ENCODE peak calls at places on chromosomes 11 and 22, in nine cellular contexts. G, L, B, H, T, A, J, Y and Z are unnamed samples.

GRCh38 chr11:72970557-72971118 is 156.4 kb downstream of the ATG16L2 start:
- ATAC-seq in H (peak), G (no peak), A (no peak), J (no peak), B (no peak), L (no peak), T (no peak), Y (no peak), Z (no peak)

GRCh38 chr22:50171319-50171964 is 911 bp downstream of the PANX2 start:
- ATAC-seq in B (no peak), A (no peak), Y (no peak), L (no peak), G (peak), J (no peak), T (no peak), H (no peak), Z (peak)

GRCh38 chr11:132886335-132886734 is 646.0 kb downstream of the OPCML start:
- ATAC-seq in B (no peak), G (no peak), J (no peak), Y (no peak), T (no peak), H (no peak), L (no peak), A (no peak), Z (no peak)

GRCh38 chr11:35494966-35495365 is 30.4 kb downstream of the PAMR1 start:
- ATAC-seq in H (no peak), L (no peak), G (no peak), Y (no peak), J (no peak), B (no peak), T (no peak), A (no peak), Z (no peak)

GRCh38 chr22:18000441-18001039 is 23.8 kb downstream of the MICAL3 start:
- ATAC-seq in A (peak), L (peak), B (peak), T (peak), J (peak), H (no peak), G (peak), Y (no peak), Z (peak)

GRCh38 chr11:64023731-64024710 is 11.7 kb upstream of the FLRT1 start:
- ATAC-seq in J (no peak), L (no peak), G (no peak), Y (no peak), H (no peak), B (no peak), A (no peak), T (no peak), Z (no peak)

GRCh38 chr22:39956932-39957664 is 3.1 kb upstream of the TMA7B start:
- ATAC-seq in A (no peak), L (peak), G (no peak), J (no peak), H (no peak), B (no peak), T (no peak), Y (peak), Z (no peak)

GRCh38 chr11:45655347-45655756 is 10.1 kb downstream of the CHST1 start:
- ATAC-seq in T (peak), L (no peak), A (peak), Y (peak), B (peak), J (peak), H (peak), G (peak), Z (peak)

GRCh38 chr11:82750643-82751139 is 17.0 kb upstream of the FAM181B start:
- ATAC-seq in J (no peak), A (peak), Y (no peak), H (peak), G (no peak), L (peak), B (no peak), T (no peak), Z (peak)

GRCh38 chr11:94715225-94715624 is 52.9 kb upstream of the AMOTL1 start:
- ATAC-seq in G (no peak), B (no peak), T (no peak), Y (no peak), J (no peak), A (no peak), L (no peak), H (no peak), Z (no peak)

GRCh38 chr11:44602810-44603410 is 37.4 kb downstream of the CD82 start:
- ATAC-seq in G (no peak), A (no peak), L (no peak), J (no peak), Y (no peak), B (no peak), H (no peak), T (no peak), Z (peak)

GRCh38 chr11:5712507-5712906 is 22.9 kb downstream of the TRIM22 start:
- ATAC-seq in B (peak), L (no peak), T (no peak), H (no peak), J (peak), G (no peak), A (peak), Y (no peak), Z (peak)